ENCODE peak calls at places on chromosomes 3 and 15, in six cellular contexts. O, S, F, G, H and L are unnamed samples.

GRCh38 chr15:37133619-37134018 is 33.3 kb upstream of the MEIS2 start:
- DNase-seq in H (no peak), F (no peak), O (peak; percentile 70), S (peak; percentile 68), G (no peak), L (no peak)

GRCh38 chr3:189325454-189325853 is 153.7 kb downstream of the TPRG1 start:
- DNase-seq in O (no peak), G (no peak), F (no peak), S (no peak), H (no peak), L (no peak)

GRCh38 chr3:8485141-8485840 is 16.3 kb upstream of the LMCD1 start:
- DNase-seq in H (no peak), O (no peak), G (no peak), F (no peak), S (no peak), L (no peak)

GRCh38 chr3:190671658-190672057 is 157.8 kb downstream of the IL1RAP start:
- DNase-seq in F (no peak), S (peak; percentile 22), O (peak; percentile 43), H (no peak), G (no peak), L (no peak)

GRCh38 chr3:36408146-36408545 is 27.8 kb downstream of the STAC start:
- DNase-seq in H (no peak), O (no peak), G (no peak), S (no peak), F (no peak), L (no peak)

GRCh38 chr3:112582242-112582874 is 20.5 kb downstream of the SLC35A5 start:
- DNase-seq in F (peak; percentile 34), O (peak; percentile 88), S (peak; percentile 87), G (no peak), H (no peak), L (peak; percentile 7)

GRCh38 chr15:44193651-44194396 is 1.2 kb downstream of the FRMD5 start:
- DNase-seq in O (peak; percentile 58), S (peak; percentile 38), H (no peak), G (no peak), F (no peak), L (no peak)

GRCh38 chr3:132981746-132982145 is 56.4 kb upstream of the TMEM108 start:
- DNase-seq in O (no peak), H (no peak), S (no peak), G (no peak), F (no peak), L (no peak)

GRCh38 chr3:70072180-70072579 is 72.6 kb downstream of the SAMMSON start:
- DNase-seq in H (no peak), O (no peak), F (no peak), S (no peak), G (no peak), L (no peak)

GRCh38 chr3:69144631-69145244 is 22.3 kb upstream of the LMOD3 start:
- DNase-seq in H (no peak), F (no peak), O (no peak), G (no peak), S (no peak), L (no peak)

GRCh38 chr3:55518451-55518850 is 31.3 kb upstream of the WNT5A start:
- DNase-seq in O (no peak), H (no peak), G (no peak), F (no peak), S (no peak), L (no peak)

GRCh38 chr3:127454051-127454450 is 136.5 kb downstream of the TPRA1 start:
- DNase-seq in G (peak; percentile 46), S (no peak), O (no peak), F (no peak), H (peak; percentile 3), L (no peak)

GRCh38 chr15:74616020-74616939 is 644 bp downstream of the CLK3 start:
- DNase-seq in S (peak; percentile 79), G (peak; percentile 96), O (peak; percentile 69), F (no peak), H (peak; percentile 82), L (peak; percentile 41)

GRCh38 chr15:92068121-92068520 is 214.6 kb downstream of the SLCO3A1 start:
- DNase-seq in S (no peak), G (no peak), O (no peak), H (no peak), F (no peak), L (no peak)

GRCh38 chr3:69558912-69559311 is 173.0 kb upstream of the FRMD4B start:
- DNase-seq in F (no peak), H (peak; percentile 41), O (peak; percentile 96), G (no peak), S (peak; percentile 91), L (no peak)

GRCh38 chr3:193483988-193484539 is 70.6 kb downstream of the ATP13A4 start:
- DNase-seq in F (no peak), S (no peak), G (no peak), O (no peak), H (no peak), L (no peak)

GRCh38 chr3:123799544-123800351 is 84.4 kb downstream of the MYLK start:
- DNase-seq in F (no peak), H (no peak), G (peak; percentile 83), O (no peak), S (no peak), L (no peak)

GRCh38 chr3:177498037-177498857 is 301.0 kb upstream of the TBL1XR1 start:
- DNase-seq in G (no peak), O (peak; percentile 73), F (no peak), S (peak; percentile 75), H (peak; percentile 90), L (peak; percentile 17)

GRCh38 chr3:197494366-197495058 is 61.3 kb downstream of the BDH1 start:
- DNase-seq in F (no peak), S (no peak), G (no peak), O (no peak), H (no peak), L (no peak)

GRCh38 chr15:82103500-82103899 is 57.7 kb upstream of the MEX3B start:
- DNase-seq in O (no peak), S (no peak), F (no peak), G (no peak), H (no peak), L (no peak)

GRCh38 chr3:42582474-42583070 is 805 bp upstream of the SEC22C start:
- DNase-seq in S (no peak), G (no peak), H (no peak), O (no peak), F (no peak), L (no peak)

GRCh38 chr3:72448858-72449257 is 399.4 kb downstream of the SHQ1 start:
- DNase-seq in S (no peak), O (no peak), H (no peak), F (no peak), G (no peak), L (no peak)

GRCh38 chr15:33910741-33911140 is 57.6 kb upstream of the CHRM5 start:
- DNase-seq in H (no peak), F (no peak), O (peak; percentile 45), S (no peak), G (no peak), L (no peak)

GRCh38 chr3:10320320-10320677 is 613 bp downstream of the SEC13 start:
- DNase-seq in F (no peak), O (no peak), G (no peak), S (no peak), H (no peak), L (no peak)
- H3K4me3 ChIP-seq in F (peak overlapping the region; percentile 85), O (peak overlapping the region; percentile 100), G (peak overlapping the region; percentile 84), S (peak overlapping the region; percentile 91), H (peak overlapping the region; percentile 85), L (peak overlapping the region; percentile 97)

GRCh38 chr15:71591057-71591456 is 219.3 kb upstream of the NR2E3 start:
- DNase-seq in S (no peak), F (no peak), O (no peak), G (no peak), H (no peak), L (no peak)
- TF ChIP-seq CTCF in S (no peak), F (no peak), O (peak; percentile 17), G (no peak), H (no peak), L (no peak)

DNA sequence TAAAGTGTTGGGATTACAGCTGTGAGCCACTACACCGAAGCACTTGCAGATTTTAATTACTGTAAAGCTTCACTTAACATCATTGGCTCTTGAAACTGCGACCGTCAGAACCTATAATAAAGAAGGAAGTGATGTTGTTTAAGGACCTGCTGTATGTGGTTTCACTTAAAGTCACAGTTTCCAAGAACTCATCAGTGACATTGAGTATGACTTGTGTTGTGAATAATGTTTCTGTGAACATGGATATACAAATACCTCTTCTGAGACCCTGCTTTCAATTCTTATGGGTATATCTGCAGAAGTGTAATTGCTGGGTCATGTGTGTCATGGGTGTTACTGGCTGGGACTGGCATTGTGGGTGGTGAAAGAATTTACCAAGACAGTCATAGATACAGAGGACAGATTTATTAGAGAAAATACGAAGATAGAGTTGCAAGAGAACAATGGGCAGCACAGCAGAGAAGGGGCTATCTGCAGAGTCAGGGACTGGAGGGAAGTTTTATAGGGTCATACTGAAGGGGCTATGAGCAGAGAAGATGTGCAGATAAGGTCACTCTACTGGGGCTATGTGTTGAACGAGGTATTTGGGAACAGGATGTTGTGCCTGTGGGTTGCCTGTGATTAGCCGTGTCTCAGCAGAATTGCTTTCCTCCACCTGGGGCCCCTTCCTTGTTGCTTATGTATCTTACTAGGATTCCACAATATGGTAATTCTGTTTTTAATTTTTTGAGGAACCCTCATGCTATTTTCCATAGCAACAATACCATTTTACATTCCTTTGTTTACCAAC is 4.5 kb downstream of the NDUFB5 start:
- DNase-seq in S (no peak), H (no peak), O (no peak), G (no peak), F (no peak), L (peak; percentile 63)
- H3K4me3 ChIP-seq in S (no peak overlapping the region), H (no peak overlapping the region), O (no peak overlapping the region), G (no peak overlapping the region), F (no peak overlapping the region), L (peak overlapping the region; percentile 33)

DNA sequence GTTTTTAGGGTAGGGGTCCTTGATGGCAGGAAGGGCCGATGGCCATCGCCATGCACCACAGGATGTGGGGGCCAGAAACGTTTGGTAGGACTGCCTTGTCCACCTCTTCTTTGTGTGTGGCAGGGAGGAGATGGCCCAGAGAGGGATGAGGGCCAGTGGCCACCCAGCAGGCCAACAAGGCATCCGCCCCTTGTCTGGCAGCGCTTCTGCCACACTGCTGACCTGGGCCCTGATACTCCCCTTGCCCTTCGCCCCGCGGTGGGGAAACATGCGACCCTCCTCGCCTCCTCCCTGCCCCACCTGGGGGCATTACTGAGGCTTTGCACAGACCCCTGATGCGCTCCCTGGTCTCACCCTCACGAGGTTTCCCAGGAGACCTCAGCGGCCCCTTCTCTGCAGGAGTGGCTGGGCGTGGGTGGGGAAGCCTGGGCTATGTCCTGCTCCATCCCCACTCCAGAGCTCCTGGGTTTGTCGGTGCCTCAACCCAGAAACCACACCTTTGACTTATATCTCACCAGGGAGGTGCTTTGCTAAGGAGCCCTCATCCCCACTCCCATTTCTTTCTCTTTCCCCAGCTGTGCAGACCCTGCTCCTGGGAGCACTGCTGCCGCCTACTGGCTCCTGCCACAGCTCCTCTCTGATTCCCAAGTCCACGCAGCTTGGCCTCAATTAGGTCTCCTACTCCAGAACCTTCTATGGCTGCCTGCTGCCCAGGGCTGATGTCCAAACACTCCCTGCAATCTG is 38.7 kb downstream of the FEM1B start:
- DNase-seq in O (peak; percentile 28), S (no peak), F (no peak), G (peak; percentile 65), H (peak; percentile 9), L (no peak)
- TF ChIP-seq CTCF in O (peak; percentile 59), S (peak; percentile 47), F (no peak), G (no peak), H (no peak), L (peak; percentile 72)